ENCODE peak calls at places on chromosome 11, in eight cellular contexts. X is iPS DF 6.9, J is kidney, K is heart left ventricle, S is nephron progenitor cell, R is smooth muscle cell of the brain vasculature, H is fibroblast of the conjunctiva, L is NCI-H2081. B is an unnamed sample.

GRCh38 chr11:44813401-44813800 is 86.6 kb downstream of the TSPAN18 start:
- DNase-seq in S (no peak), K (peak), L (no peak), H (no peak), X (no peak), J (no peak), R (no peak), B (no peak)

GRCh38 chr11:72221386-72221785 is 3.2 kb upstream of the INPPL1 start:
- DNase-seq in H (no peak), L (no peak), S (no peak), J (no peak), X (no peak), K (peak), R (no peak), B (peak)

GRCh38 chr11:17171342-17171741 is 36.4 kb downstream of the PIK3C2A start:
- DNase-seq in X (no peak), S (no peak), J (no peak), H (peak), K (no peak), R (no peak), L (no peak), B (no peak)

GRCh38 chr11:17722000-17722643 is 2.8 kb downstream of the MYOD1 start:
- DNase-seq in L (no peak), S (peak), K (no peak), R (no peak), X (no peak), J (no peak), H (no peak), B (no peak)

GRCh38 chr11:19673924-19674390 is 38.7 kb upstream of the NAV2 start:
- DNase-seq in X (no peak), L (no peak), K (peak), R (no peak), S (peak), J (peak), H (no peak), B (peak)

GRCh38 chr11:28106351-28107043 is 1.5 kb downstream of the KIF18A start:
- DNase-seq in J (peak), S (no peak), L (no peak), K (no peak), R (no peak), X (no peak), H (no peak), B (no peak)

GRCh38 chr11:57349491-57350274 is 11.5 kb downstream of the P2RX3 start:
- DNase-seq in K (peak), X (peak), H (no peak), S (peak), L (no peak), J (peak), R (no peak), B (peak)

GRCh38 chr11:47415091-47415854 is 6.9 kb downstream of the SLC39A13 start:
- DNase-seq in K (no peak), S (no peak), L (no peak), J (peak), X (no peak), R (no peak), H (no peak), B (no peak)

GRCh38 chr11:16000065-16000464 is 356.3 kb downstream of the SOX6 start:
- DNase-seq in H (peak), J (no peak), R (no peak), X (no peak), L (no peak), S (no peak), K (no peak), B (no peak)

GRCh38 chr11:105144887-105145286 is 5.3 kb upstream of the CARD18 start:
- DNase-seq in R (no peak), K (no peak), L (no peak), X (no peak), J (no peak), H (peak), S (no peak), B (no peak)

GRCh38 chr11:131592152-131592551 is 221.7 kb downstream of the NTM start:
- DNase-seq in J (no peak), S (no peak), R (no peak), K (no peak), L (no peak), X (no peak), H (no peak), B (no peak)

GRCh38 chr11:43547411-43547718 is 133.2 kb upstream of the HSD17B12 start:
- DNase-seq in J (peak), L (no peak), H (no peak), S (peak), R (no peak), X (no peak), K (no peak), B (no peak)

GRCh38 chr11:28673687-28674431 is 565.7 kb downstream of the METTL15 start:
- DNase-seq in S (no peak), X (no peak), L (no peak), H (peak), K (no peak), R (no peak), J (no peak), B (no peak)

GRCh38 chr11:130531061-130531460 is 82.6 kb downstream of the ADAMTS15 start:
- DNase-seq in K (no peak), R (no peak), S (no peak), H (no peak), X (no peak), J (no peak), L (no peak), B (no peak)

GRCh38 chr11:45606514-45607024 is 58.9 kb downstream of the CHST1 start:
- DNase-seq in H (no peak), R (no peak), K (no peak), L (no peak), S (peak), X (peak), J (no peak), B (no peak)

GRCh38 chr11:72406536-72407507 is 27.5 kb downstream of the CLPB start:
- DNase-seq in X (no peak), S (no peak), K (no peak), R (no peak), J (no peak), L (no peak), H (no peak), B (no peak)

GRCh38 chr11:116294630-116295029 is 478.2 kb downstream of the BUD13 start:
- DNase-seq in R (no peak), J (no peak), K (no peak), S (no peak), X (no peak), H (no peak), L (no peak), B (no peak)

GRCh38 chr11:88358040-88358431 is 20.5 kb upstream of the CTSC start:
- DNase-seq in H (no peak), J (no peak), X (no peak), R (no peak), L (no peak), K (no peak), S (no peak), B (no peak)

B was measured in ureter.